ENCODE peak calls at places on chromosomes 7 and 10, in six cellular contexts. S, C, P, X, A and T are unnamed samples.

GRCh38 chr10:24344279-24344678 is 135.3 kb downstream of the KIAA1217 start:
- DNase-seq in S (no peak), C (peak; percentile 26), P (no peak), X (no peak), A (no peak), T (no peak)

GRCh38 chr10:55747244-55747643 is 613.8 kb downstream of the ZWINT start:
- DNase-seq in S (no peak), C (no peak), P (no peak), X (no peak), A (no peak), T (no peak)

GRCh38 chr7:105088456-105088855 is 74.5 kb downstream of the KMT2E start:
- DNase-seq in S (no peak), C (no peak), P (no peak), X (no peak), A (no peak), T (no peak)

GRCh38 chr7:11716185-11716584 is 115.8 kb downstream of the THSD7A start:
- DNase-seq in S (no peak), C (no peak), P (no peak), X (peak; percentile 13), A (no peak), T (no peak)

GRCh38 chr7:157426463-157427301 is 89.9 kb downstream of the DNAJB6 start:
- DNase-seq in S (no peak), C (no peak), P (peak; percentile 49), X (peak; percentile 13), A (no peak), T (no peak)

GRCh38 chr10:123945506-123945905 is 53.9 kb upstream of the CPXM2 start:
- DNase-seq in S (no peak), C (peak; percentile 30), P (no peak), X (no peak), A (no peak), T (no peak)

GRCh38 chr7:21902240-21902639 is 43.5 kb downstream of the CDCA7L start:
- DNase-seq in S (no peak), C (peak; percentile 16), P (no peak), X (no peak), A (no peak), T (no peak)

GRCh38 chr10:68550747-68551411 is 9.3 kb upstream of the TET1 start:
- DNase-seq in S (peak; percentile 33), C (peak; percentile 48), P (no peak), X (no peak), A (peak; percentile 14), T (peak; percentile 76)

GRCh38 chr7:151079199-151079910 is 1.3 kb downstream of the FASTK start:
- DNase-seq in S (no peak), C (no peak), P (no peak), X (peak; percentile 14), A (no peak), T (no peak)
- H3K4me3 ChIP-seq in S (peak overlapping the region; percentile 86), C (peak overlapping the region; percentile 89), P (peak overlapping the region; percentile 91), X (peak overlapping the region; percentile 89), A (peak overlapping the region; percentile 74), T (peak overlapping the region; percentile 84)

GRCh38 chr10:101221479-101222246 is 7.6 kb downstream of the LBX1 start:
- DNase-seq in S (no peak), C (no peak), P (no peak), X (no peak), A (no peak), T (no peak)
- H3K27me3 ChIP-seq in S (peaks cover 57% of the 10 kb centered on the region), C (no peaks in the 10 kb centered on the region), P (peaks cover 33% of the 10 kb centered on the region), X (peaks cover 100% of the 10 kb centered on the region), A (peaks cover 72% of the 10 kb centered on the region), T (peaks cover 95% of the 10 kb centered on the region)

DNA sequence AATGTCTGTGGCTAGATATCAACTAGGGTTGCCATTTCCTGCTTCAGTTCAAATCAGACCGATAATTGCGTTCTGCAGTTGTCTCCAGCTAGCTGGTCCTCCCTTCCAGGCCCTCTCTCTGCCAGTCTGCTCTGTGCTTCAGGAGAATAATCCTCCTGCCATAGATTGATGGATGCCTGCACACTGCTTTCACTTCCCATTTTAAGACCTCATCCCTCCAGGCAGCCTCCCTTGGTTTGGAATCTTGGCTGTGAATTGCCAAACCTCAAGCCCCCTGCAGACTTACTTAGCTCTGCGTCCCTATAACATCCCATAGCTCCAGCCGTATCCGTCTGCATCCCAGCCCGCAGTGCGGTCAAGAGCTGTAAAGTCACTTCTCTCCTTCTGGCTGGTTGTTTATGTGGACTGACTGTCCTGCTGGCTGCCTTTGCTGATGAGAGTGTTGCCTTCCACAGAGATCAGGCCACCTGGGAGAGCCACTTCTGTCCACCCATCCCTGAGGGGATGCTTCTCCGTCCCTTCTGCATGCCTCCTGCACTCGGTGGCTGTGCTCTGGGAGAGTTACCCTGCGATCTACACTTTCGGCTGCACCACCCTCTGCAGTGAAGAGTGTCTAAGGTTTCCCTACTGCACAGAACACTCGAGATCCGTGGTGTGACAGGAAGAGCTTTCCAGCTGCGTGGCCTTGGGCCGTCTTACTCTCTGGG is 22.4 kb upstream of the KLF6 start:
- DNase-seq in S (no peak), C (peak; percentile 64), P (peak; percentile 45), X (no peak), A (no peak), T (no peak)
- H3K4me3 ChIP-seq in S (peak overlapping the region; percentile 17), C (peak overlapping the region; percentile 15), P (peak overlapping the region; percentile 55), X (peak overlapping the region; percentile 31), A (no peak overlapping the region), T (no peak overlapping the region)

GRCh38 chr7:82468435-82468834 is 24.9 kb upstream of the CACNA2D1 start:
- DNase-seq in S (no peak), C (no peak), P (no peak), X (no peak), A (no peak), T (no peak)
- H3K27me3 ChIP-seq in S (no peaks in the 10 kb centered on the region), C (no peaks in the 10 kb centered on the region), P (no peaks in the 10 kb centered on the region), X (no peaks in the 10 kb centered on the region), A (no peaks in the 10 kb centered on the region), T (no peaks in the 10 kb centered on the region)

DNA sequence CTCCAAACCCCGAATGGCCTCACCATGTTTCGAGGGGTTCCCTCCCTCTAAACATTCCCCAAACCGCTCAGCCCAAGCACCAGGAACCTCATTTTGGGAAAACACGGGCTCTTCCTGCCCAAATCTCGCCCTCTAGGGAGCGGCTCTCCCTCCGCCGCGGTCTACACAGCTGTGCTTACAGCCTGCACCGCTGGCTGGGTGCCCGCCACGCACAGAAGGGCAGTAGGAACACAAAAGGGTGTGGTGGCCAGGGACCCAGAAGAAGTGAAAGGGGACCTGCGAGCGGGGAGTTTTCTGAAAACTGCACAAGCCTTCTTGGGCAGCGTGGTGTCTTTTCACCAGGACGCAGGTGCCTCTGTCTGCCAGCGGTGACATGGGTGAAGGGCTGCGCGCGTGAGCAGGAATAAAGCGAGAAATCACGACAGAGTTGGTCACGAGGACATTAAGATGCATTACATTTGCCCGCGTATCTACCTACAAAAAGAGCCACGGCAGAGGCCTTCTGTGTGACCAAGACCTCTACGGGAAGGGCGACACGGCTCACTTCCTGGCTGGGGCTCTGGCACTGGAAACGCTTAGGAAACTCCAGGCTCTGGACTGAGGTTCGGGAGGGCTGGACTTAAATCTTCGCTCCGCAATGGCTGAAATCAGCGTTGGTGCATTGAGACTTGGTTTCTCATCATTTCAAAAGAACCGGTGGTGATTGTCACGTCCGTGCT is 171.7 kb downstream of the LSM5 start:
- DNase-seq in S (no peak), C (no peak), P (peak; percentile 51), X (peak; percentile 28), A (no peak), T (no peak)
- H3K4me3 ChIP-seq in S (no peak overlapping the region), C (no peak overlapping the region), P (peak overlapping the region; percentile 25), X (peak overlapping the region; percentile 66), A (no peak overlapping the region), T (no peak overlapping the region)

GRCh38 chr10:13099144-13099665 is 758 bp upstream of the OPTN start:
- DNase-seq in S (peak; percentile 46), C (peak; percentile 61), P (peak; percentile 61), X (no peak), A (peak; percentile 29), T (peak; percentile 68)
- H3K27me3 ChIP-seq in S (no peaks in the 10 kb centered on the region), C (no peaks in the 10 kb centered on the region), P (no peaks in the 10 kb centered on the region), X (no peaks in the 10 kb centered on the region), A (no peaks in the 10 kb centered on the region), T (no peaks in the 10 kb centered on the region)

DNA sequence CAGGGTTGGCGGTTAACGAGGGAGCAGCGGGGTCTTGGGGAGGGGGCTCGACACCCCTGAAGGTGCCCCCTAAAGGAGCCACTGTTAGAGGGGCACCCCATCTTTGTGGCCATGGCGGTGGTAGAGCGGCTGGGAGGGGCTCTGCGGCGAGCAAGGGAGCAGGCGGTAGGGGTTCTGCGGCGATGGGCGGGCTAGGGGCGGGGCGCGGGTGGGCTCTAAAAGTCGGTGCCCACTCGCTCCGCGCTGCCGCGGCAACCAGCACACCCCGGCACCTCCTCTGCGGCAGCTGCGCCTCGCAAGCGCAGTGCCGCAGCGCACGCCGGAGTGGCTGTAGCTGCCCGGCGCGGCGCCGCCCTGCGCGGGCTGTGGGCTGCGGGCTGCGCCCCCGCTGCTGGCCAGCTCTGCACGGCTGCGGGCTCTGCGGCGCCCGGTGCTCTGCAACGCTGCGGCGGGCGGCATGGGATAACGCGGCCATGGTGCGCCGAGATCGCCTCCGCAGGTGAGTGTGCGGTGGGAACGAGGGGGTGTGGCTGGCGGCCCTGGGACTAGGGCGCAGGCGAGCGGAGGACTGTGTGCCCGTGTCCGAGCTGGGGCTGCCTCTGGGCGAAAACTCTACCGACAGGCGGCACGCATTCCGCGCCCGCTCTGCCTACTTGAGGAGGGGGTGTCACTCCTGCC is at the start of gene MEST:
- DNase-seq in S (no peak), C (no peak), P (no peak), X (no peak), A (no peak), T (no peak)
- H3K4me3 ChIP-seq in S (peak within 1 kb of the TSS; percentile 37), C (no peak within 1 kb of the TSS), P (peak within 1 kb of the TSS; percentile 61), X (peak within 1 kb of the TSS; percentile 63), A (peak within 1 kb of the TSS; percentile 43), T (peak within 1 kb of the TSS; percentile 39)

GRCh38 chr7:27476493-27476892 is 186.2 kb downstream of the HIBADH start:
- DNase-seq in S (no peak), C (no peak), P (no peak), X (no peak), A (no peak), T (no peak)
- H3K27me3 ChIP-seq in S (no peaks in the 10 kb centered on the region), C (no peaks in the 10 kb centered on the region), P (no peaks in the 10 kb centered on the region), X (no peaks in the 10 kb centered on the region), A (no peaks in the 10 kb centered on the region), T (no peaks in the 10 kb centered on the region)

DNA sequence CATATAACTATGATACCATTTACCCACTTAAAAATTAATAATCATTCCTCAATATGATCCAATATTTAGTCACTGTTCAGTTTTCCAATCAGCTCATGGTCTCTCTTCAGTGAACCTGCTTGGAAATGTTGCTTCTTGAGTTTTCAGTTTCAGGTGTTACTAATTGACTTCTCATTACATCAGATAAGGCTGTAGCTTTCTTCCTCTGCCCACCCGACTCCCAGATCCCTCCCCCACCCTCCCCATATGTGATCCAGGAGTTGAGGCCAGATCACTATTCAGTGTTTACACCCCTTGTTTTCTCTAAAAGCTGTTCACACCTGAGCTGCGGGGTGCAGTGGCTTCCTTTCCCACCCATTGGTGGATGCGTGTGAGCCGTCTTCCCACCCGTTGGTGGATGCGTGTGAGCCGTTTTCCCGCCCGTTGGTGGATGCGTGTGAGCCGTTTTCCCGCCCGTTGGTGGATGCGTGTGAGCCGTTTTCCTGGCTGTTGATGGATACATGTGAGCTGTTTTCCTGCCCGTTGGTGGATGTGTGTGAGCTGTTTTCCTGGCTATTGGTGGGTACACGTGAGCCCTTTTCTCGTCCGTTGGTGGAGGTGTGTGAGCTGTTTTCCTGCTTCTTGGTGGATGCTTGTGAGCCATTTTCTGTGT is 3.2 kb upstream of the MTG1 start:
- DNase-seq in S (no peak), C (no peak), P (no peak), X (no peak), A (no peak), T (no peak)
- H3K4me3 ChIP-seq in S (no peak overlapping the region), C (no peak overlapping the region), P (no peak overlapping the region), X (no peak overlapping the region), A (no peak overlapping the region), T (peak overlapping the region; percentile 68)